ENCODE peak calls at places on chromosome 18, in four cellular contexts. G is tibial artery, V is cardiac fibroblast, W is OCI-LY7. A is an unnamed sample.

GRCh38 chr18:48371854-48372598 is 37.2 kb downstream of the ZBTB7C start:
- DNase-seq in G (no peak), V (no peak), W (no peak), A (no peak)

GRCh38 chr18:64099244-64099643 is 49.6 kb downstream of the LINC00305 start:
- DNase-seq in G (no peak), V (no peak), W (peak), A (no peak)

GRCh38 chr18:44741070-44741469 is 60.4 kb downstream of the SETBP1 start:
- DNase-seq in G (no peak), V (no peak), W (no peak), A (no peak)

GRCh38 chr18:51716277-51716676 is 518.8 kb upstream of the MEX3C start:
- DNase-seq in G (no peak), V (no peak), W (peak), A (no peak)

GRCh38 chr18:69622961-69623360 is 222.3 kb downstream of the DOK6 start:
- DNase-seq in G (no peak), V (no peak), W (no peak), A (no peak)

GRCh38 chr18:58135170-58135569 is 91.1 kb downstream of the NEDD4L start:
- DNase-seq in G (no peak), V (peak), W (no peak), A (peak)

GRCh38 chr18:50687491-50687890 is 127.6 kb downstream of the MAPK4 start:
- DNase-seq in G (peak), V (no peak), W (no peak), A (no peak)

GRCh38 chr18:63829886-63830285 is 54.7 kb downstream of the SERPINB7 start:
- DNase-seq in G (no peak), V (no peak), W (no peak), A (no peak)

GRCh38 chr18:27844416-27844792 is 332.5 kb downstream of the CDH2 start:
- DNase-seq in G (no peak), V (peak), W (no peak), A (peak)

GRCh38 chr18:34550902-34551301 is 159.2 kb upstream of the DTNA start:
- DNase-seq in G (no peak), V (no peak), W (no peak), A (no peak)

GRCh38 chr18:41732371-41732770 is 222.7 kb upstream of the PIK3C3 start:
- DNase-seq in G (no peak), V (no peak), W (no peak), A (peak)

GRCh38 chr18:41734917-41735316 is 220.1 kb upstream of the PIK3C3 start:
- DNase-seq in G (no peak), V (no peak), W (no peak), A (no peak)

GRCh38 chr18:41737218-41737617 is 217.8 kb upstream of the PIK3C3 start:
- DNase-seq in G (no peak), V (no peak), W (no peak), A (no peak)

GRCh38 chr18:41731887-41732286 is 223.1 kb upstream of the PIK3C3 start:
- DNase-seq in G (no peak), V (peak), W (no peak), A (peak)
- TF ChIP-seq CTCF in G (no peak), V (no peak), W (no peak), A (no peak)

GRCh38 chr18:76489081-76489480 is 6.0 kb downstream of the ZNF516 start:
- DNase-seq in G (no peak), V (no peak), W (no peak), A (no peak)

GRCh38 chr18:76488190-76488589 is 6.9 kb downstream of the ZNF516 start:
- DNase-seq in G (peak), V (peak), W (no peak), A (peak)

GRCh38 chr18:76490701-76491171 is 4.3 kb downstream of the ZNF516 start:
- DNase-seq in G (no peak), V (no peak), W (no peak), A (no peak)

GRCh38 chr18:76491436-76491800 is 3.6 kb downstream of the ZNF516 start:
- DNase-seq in G (peak), V (peak), W (peak), A (peak)

GRCh38 chr18:76490040-76490439 is 5.0 kb downstream of the ZNF516 start:
- DNase-seq in G (no peak), V (no peak), W (no peak), A (no peak)
- H3K4me3 ChIP-seq in G (no peak), V (peak), W (peak), A (peak)

GRCh38 chr18:14970027-14970426 is 222.1 kb downstream of the ANKRD30B start:
- DNase-seq in G (no peak), V (no peak), W (no peak), A (no peak)
- TF ChIP-seq CTCF in G (no peak), V (no peak), W (no peak), A (no peak)

GRCh38 chr18:42363446-42363845 is 408.4 kb downstream of the PIK3C3 start:
- DNase-seq in G (no peak), V (no peak), W (no peak), A (no peak)

GRCh38 chr18:42365550-42365949 is 410.5 kb downstream of the PIK3C3 start:
- DNase-seq in G (no peak), V (no peak), W (no peak), A (no peak)

GRCh38 chr18:42360716-42361115 is 405.7 kb downstream of the PIK3C3 start:
- DNase-seq in G (no peak), V (no peak), W (no peak), A (no peak)

GRCh38 chr18:42364042-42364441 is 409.0 kb downstream of the PIK3C3 start:
- DNase-seq in G (no peak), V (no peak), W (no peak), A (no peak)
- H3K4me3 ChIP-seq in G (no peak), V (no peak), W (no peak), A (no peak)

DNA sequence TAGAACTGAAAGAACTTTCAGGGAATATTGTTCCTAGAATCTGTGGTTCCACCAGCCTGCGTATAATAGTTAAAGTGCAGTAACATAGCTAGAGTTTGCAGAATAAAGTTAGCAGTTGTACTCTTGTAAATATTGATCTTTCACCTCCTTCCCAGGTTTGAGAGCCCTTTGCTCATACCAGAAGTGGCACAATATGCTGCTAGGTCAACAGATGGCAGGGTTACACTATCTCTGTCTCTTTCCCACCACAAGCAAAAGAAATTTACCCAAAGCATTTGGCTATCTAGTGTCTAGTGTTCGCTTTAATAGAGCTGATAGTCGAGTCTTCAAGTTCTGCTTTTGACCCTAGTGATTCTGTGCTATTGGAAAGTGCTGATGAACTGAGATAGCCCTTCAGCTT is 119.0 kb upstream of the KLHL14 start:
- DNase-seq in G (no peak), V (no peak), W (no peak), A (peak)
- TF ChIP-seq CTCF in G (no peak), V (no peak), W (no peak), A (peak)

DNA sequence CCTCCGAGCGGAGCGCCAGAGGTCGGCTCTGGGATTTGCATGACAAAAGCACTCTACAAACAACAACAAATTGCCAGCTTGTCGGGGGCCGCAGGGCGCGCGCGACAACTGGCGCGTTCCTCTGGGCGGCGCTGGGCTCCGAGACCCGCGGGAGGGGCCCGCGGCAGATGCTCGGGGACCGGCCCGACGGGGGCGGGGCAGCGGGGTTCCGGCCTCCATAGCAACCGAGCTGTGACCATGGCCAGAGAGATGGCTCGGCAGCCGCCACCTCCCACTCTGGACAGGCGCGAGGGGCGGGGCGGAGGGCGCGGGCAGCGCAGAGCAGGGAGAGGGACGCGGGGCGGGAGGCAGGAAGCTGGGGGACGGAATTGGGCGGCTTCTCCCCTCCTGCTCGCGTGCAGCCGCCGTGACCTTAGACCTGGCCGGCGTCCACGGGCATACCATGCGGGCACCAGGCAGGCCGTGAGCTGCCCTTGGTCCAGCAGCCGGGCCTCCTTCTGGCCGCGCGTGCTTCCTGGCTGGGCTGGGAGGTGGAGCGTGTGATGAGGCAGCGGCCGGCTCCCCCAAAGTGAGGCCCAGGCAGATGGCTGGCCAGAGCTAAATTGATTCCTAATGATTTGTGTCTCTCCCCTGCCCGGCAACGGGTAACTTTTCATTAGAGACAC is 171.5 kb downstream of the CELF4 start:
- DNase-seq in G (peak), V (peak), W (no peak), A (peak)
- H3K4me3 ChIP-seq in G (peak), V (peak), W (no peak), A (peak)

GRCh38 chr18:3585656-3586509 is 135.9 kb downstream of the TGIF1 start:
- DNase-seq in G (peak), V (peak), W (peak), A (peak)
- TF ChIP-seq CTCF in G (peak), V (peak), W (peak), A (peak)

DNA sequence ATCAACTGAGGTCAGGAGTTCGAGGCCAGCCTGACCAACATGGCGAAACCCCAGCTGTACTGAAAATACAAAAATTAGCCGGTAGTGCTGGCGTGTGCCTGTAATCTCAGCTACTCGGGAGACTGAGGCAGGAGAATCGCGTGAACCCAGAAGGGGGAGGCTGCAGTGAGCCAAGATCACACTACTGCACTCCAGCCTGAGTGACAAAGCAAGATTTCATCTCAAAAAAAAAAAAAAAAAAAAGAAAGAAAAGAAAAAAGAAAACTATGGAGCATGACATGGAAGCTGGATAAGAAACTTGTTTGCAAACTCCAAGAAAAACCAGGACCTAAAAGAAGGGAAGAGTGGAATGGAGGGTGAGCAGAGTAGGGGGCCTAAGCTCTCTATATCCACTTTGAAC is 1.9 kb upstream of the CHMP1B start:
- DNase-seq in G (no peak), V (no peak), W (no peak), A (no peak)
- H3K4me3 ChIP-seq in G (no peak), V (no peak), W (no peak), A (no peak)

A was measured in choroid plexus epithelial cell.